ENCODE peak calls at places on chromosomes 5 and 9, in seven cellular contexts. One of them, this sample, is unnamed.

GRCh38 chr9:93223241-93224180 is 39.6 kb downstream of the WNK2 start:
- DNase-seq in Caki2: peak
- DNase-seq in heart right ventricle: no peak
- DNase-seq in NT2/D1: no peak
- DNase-seq in astrocyte of the cerebellum: peak
- DNase-seq in NCI-H1105: peak
- DNase-seq in ecto neural progenitor cell: no peak
- DNase-seq in this sample: peak

GRCh38 chr9:128475867-128476266 is 20.1 kb downstream of the ODF2 start:
- DNase-seq in Caki2: no peak
- DNase-seq in heart right ventricle: no peak
- DNase-seq in NT2/D1: no peak
- DNase-seq in astrocyte of the cerebellum: no peak
- DNase-seq in NCI-H1105: no peak
- DNase-seq in ecto neural progenitor cell: no peak
- DNase-seq in this sample: no peak

GRCh38 chr9:31028137-31028536 is 1356.3 kb upstream of the ACO1 start:
- DNase-seq in Caki2: no peak
- DNase-seq in heart right ventricle: no peak
- DNase-seq in NT2/D1: no peak
- DNase-seq in astrocyte of the cerebellum: no peak
- DNase-seq in NCI-H1105: no peak
- DNase-seq in ecto neural progenitor cell: no peak
- DNase-seq in this sample: no peak

GRCh38 chr5:138444774-138445546 is 6.1 kb downstream of the REEP2 start:
- DNase-seq in Caki2: no peak
- DNase-seq in heart right ventricle: no peak
- DNase-seq in NT2/D1: no peak
- DNase-seq in astrocyte of the cerebellum: no peak
- DNase-seq in NCI-H1105: no peak
- DNase-seq in ecto neural progenitor cell: no peak
- DNase-seq in this sample: no peak

GRCh38 chr9:104025945-104026344 is 68.2 kb upstream of the SMC2 start:
- DNase-seq in Caki2: no peak
- DNase-seq in heart right ventricle: no peak
- DNase-seq in NT2/D1: no peak
- DNase-seq in astrocyte of the cerebellum: no peak
- DNase-seq in NCI-H1105: no peak
- DNase-seq in ecto neural progenitor cell: no peak
- DNase-seq in this sample: no peak

GRCh38 chr9:98357921-98358535 is 102.6 kb upstream of the TBC1D2 start:
- DNase-seq in Caki2: peak
- DNase-seq in heart right ventricle: no peak
- DNase-seq in NT2/D1: no peak
- DNase-seq in astrocyte of the cerebellum: no peak
- DNase-seq in NCI-H1105: no peak
- DNase-seq in ecto neural progenitor cell: no peak
- DNase-seq in this sample: peak

GRCh38 chr5:128494516-128494915 is 43.5 kb downstream of the FBN2 start:
- DNase-seq in Caki2: no peak
- DNase-seq in heart right ventricle: no peak
- DNase-seq in NT2/D1: no peak
- DNase-seq in astrocyte of the cerebellum: no peak
- DNase-seq in NCI-H1105: no peak
- DNase-seq in ecto neural progenitor cell: no peak
- DNase-seq in this sample: peak

GRCh38 chr5:112957970-112958773 is 18.4 kb upstream of the DCP2 start:
- DNase-seq in Caki2: peak
- DNase-seq in heart right ventricle: peak
- DNase-seq in NT2/D1: no peak
- DNase-seq in astrocyte of the cerebellum: peak
- DNase-seq in NCI-H1105: no peak
- DNase-seq in ecto neural progenitor cell: no peak
- DNase-seq in this sample: peak

GRCh38 chr5:74251106-74252032 is 389.2 kb downstream of the ENC1 start:
- DNase-seq in Caki2: peak
- DNase-seq in heart right ventricle: no peak
- DNase-seq in NT2/D1: peak
- DNase-seq in astrocyte of the cerebellum: peak
- DNase-seq in NCI-H1105: no peak
- DNase-seq in ecto neural progenitor cell: no peak
- DNase-seq in this sample: peak

GRCh38 chr9:136673970-136674785 is 11.5 kb downstream of the EGFL7 start:
- DNase-seq in Caki2: no peak
- DNase-seq in heart right ventricle: no peak
- DNase-seq in NT2/D1: no peak
- DNase-seq in astrocyte of the cerebellum: no peak
- DNase-seq in NCI-H1105: no peak
- DNase-seq in ecto neural progenitor cell: no peak
- DNase-seq in this sample: peak

GRCh38 chr9:94919376-94920098 is 193.0 kb downstream of the AOPEP start:
- DNase-seq in Caki2: peak
- DNase-seq in heart right ventricle: no peak
- DNase-seq in NT2/D1: no peak
- DNase-seq in astrocyte of the cerebellum: no peak
- DNase-seq in NCI-H1105: no peak
- DNase-seq in ecto neural progenitor cell: peak
- DNase-seq in this sample: no peak

GRCh38 chr5:98771389-98772109 is 1.9 kb upstream of the RGMB start:
- DNase-seq in Caki2: peak
- DNase-seq in heart right ventricle: no peak
- DNase-seq in NT2/D1: peak
- DNase-seq in astrocyte of the cerebellum: peak
- DNase-seq in NCI-H1105: peak
- DNase-seq in ecto neural progenitor cell: peak
- DNase-seq in this sample: peak

GRCh38 chr5:79109527-79110492 is 1.8 kb upstream of the BHMT start:
- DNase-seq in Caki2: no peak
- DNase-seq in heart right ventricle: no peak
- DNase-seq in NT2/D1: no peak
- DNase-seq in astrocyte of the cerebellum: no peak
- DNase-seq in NCI-H1105: no peak
- DNase-seq in ecto neural progenitor cell: no peak
- DNase-seq in this sample: peak

GRCh38 chr5:68214472-68215207 is 916 bp upstream of the PIK3R1 start:
- DNase-seq in Caki2: no peak
- DNase-seq in heart right ventricle: no peak
- DNase-seq in NT2/D1: no peak
- DNase-seq in astrocyte of the cerebellum: no peak
- DNase-seq in NCI-H1105: no peak
- DNase-seq in ecto neural progenitor cell: no peak
- DNase-seq in this sample: peak

GRCh38 chr9:37902804-37903580 is 935 bp downstream of the SLC25A51 start:
- DNase-seq in Caki2: no peak
- DNase-seq in heart right ventricle: no peak
- DNase-seq in NT2/D1: no peak
- DNase-seq in astrocyte of the cerebellum: no peak
- DNase-seq in NCI-H1105: no peak
- DNase-seq in ecto neural progenitor cell: no peak
- DNase-seq in this sample: peak

GRCh38 chr5:56279979-56280378 is 46.8 kb upstream of the ANKRD55 start:
- DNase-seq in Caki2: peak
- DNase-seq in heart right ventricle: no peak
- DNase-seq in NT2/D1: no peak
- DNase-seq in astrocyte of the cerebellum: peak
- DNase-seq in NCI-H1105: no peak
- DNase-seq in ecto neural progenitor cell: no peak
- DNase-seq in this sample: peak

GRCh38 chr9:71270554-71270953 is 149.1 kb upstream of the TRPM3 start:
- DNase-seq in Caki2: peak
- DNase-seq in heart right ventricle: no peak
- DNase-seq in NT2/D1: no peak
- DNase-seq in astrocyte of the cerebellum: no peak
- DNase-seq in NCI-H1105: no peak
- DNase-seq in ecto neural progenitor cell: no peak
- DNase-seq in this sample: no peak

GRCh38 chr5:33238826-33239670 is 201.7 kb upstream of the TARS1 start:
- DNase-seq in Caki2: no peak
- DNase-seq in heart right ventricle: no peak
- DNase-seq in NT2/D1: no peak
- DNase-seq in astrocyte of the cerebellum: no peak
- DNase-seq in NCI-H1105: no peak
- DNase-seq in ecto neural progenitor cell: no peak
- DNase-seq in this sample: no peak

GRCh38 chr9:2116073-2116472 is 100.9 kb downstream of the SMARCA2 start:
- DNase-seq in Caki2: no peak
- DNase-seq in heart right ventricle: no peak
- DNase-seq in NT2/D1: peak
- DNase-seq in astrocyte of the cerebellum: no peak
- DNase-seq in NCI-H1105: no peak
- DNase-seq in ecto neural progenitor cell: no peak
- DNase-seq in this sample: peak

GRCh38 chr9:136138566-136138965 is 19.9 kb upstream of the TMEM250 start:
- DNase-seq in Caki2: no peak
- DNase-seq in heart right ventricle: no peak
- DNase-seq in NT2/D1: peak
- DNase-seq in astrocyte of the cerebellum: no peak
- DNase-seq in NCI-H1105: peak
- DNase-seq in ecto neural progenitor cell: peak
- DNase-seq in this sample: peak

GRCh38 chr5:158958048-158958994 is 141.4 kb downstream of the EBF1 start:
- DNase-seq in Caki2: no peak
- DNase-seq in heart right ventricle: no peak
- DNase-seq in NT2/D1: peak
- DNase-seq in astrocyte of the cerebellum: no peak
- DNase-seq in NCI-H1105: no peak
- DNase-seq in ecto neural progenitor cell: no peak
- DNase-seq in this sample: peak

GRCh38 chr9:132486706-132487350 is 76.8 kb downstream of the CFAP77 start:
- DNase-seq in Caki2: no peak
- DNase-seq in heart right ventricle: no peak
- DNase-seq in NT2/D1: no peak
- DNase-seq in astrocyte of the cerebellum: no peak
- DNase-seq in NCI-H1105: no peak
- DNase-seq in ecto neural progenitor cell: no peak
- DNase-seq in this sample: no peak